ENCODE peak calls at places on chromosomes 3 and 15, in four cellular contexts. One of them, this sample, is unnamed. For H3K4me1 and H3K9me3, the result is how much of the 10 kb centered on the place peaks cover.

GRCh38 chr3:71130516-71131384 is 452.8 kb downstream of the FOXP1 start:
- DNase-seq in DND-41: peak
- DNase-seq in A549: peak
- DNase-seq in left ventricle myocardium inferior: peak
- DNase-seq in this sample: peak

GRCh38 chr15:101206173-101206572 is 45.7 kb downstream of the CHSY1 start:
- DNase-seq in A549: no peak
- DNase-seq in left ventricle myocardium inferior: no peak
- DNase-seq in DND-41: peak
- DNase-seq in this sample: peak

GRCh38 chr3:14328422-14328821 is 74.0 kb upstream of the SLC6A6 start:
- DNase-seq in left ventricle myocardium inferior: no peak
- DNase-seq in DND-41: no peak
- DNase-seq in A549: no peak
- DNase-seq in this sample: no peak

GRCh38 chr15:65695073-65695472 is 73.3 kb downstream of the SLC24A1 start:
- DNase-seq in DND-41: no peak
- DNase-seq in A549: no peak
- DNase-seq in left ventricle myocardium inferior: no peak
- DNase-seq in this sample: no peak

GRCh38 chr3:69865920-69866679 is 126.8 kb downstream of the MITF start:
- DNase-seq in A549: peak
- DNase-seq in DND-41: no peak
- DNase-seq in left ventricle myocardium inferior: peak
- DNase-seq in this sample: no peak

GRCh38 chr3:116444819-116445290 is 432 bp downstream of the LSAMP start:
- DNase-seq in left ventricle myocardium inferior: no peak
- DNase-seq in A549: no peak
- DNase-seq in DND-41: no peak
- DNase-seq in this sample: no peak

GRCh38 chr15:60673918-60674558 is 195.1 kb upstream of the ICE2 start:
- DNase-seq in A549: peak
- DNase-seq in left ventricle myocardium inferior: no peak
- DNase-seq in DND-41: no peak
- DNase-seq in this sample: no peak

GRCh38 chr3:45940004-45940780 is 3.1 kb upstream of the CXCR6 start:
- DNase-seq in A549: no peak
- DNase-seq in DND-41: no peak
- DNase-seq in left ventricle myocardium inferior: no peak
- DNase-seq in this sample: no peak

GRCh38 chr3:118675305-118675704 is 359.3 kb downstream of the IGSF11 start:
- DNase-seq in left ventricle myocardium inferior: no peak
- DNase-seq in A549: no peak
- DNase-seq in DND-41: no peak
- DNase-seq in this sample: no peak

GRCh38 chr15:71780349-71780976 is 29.9 kb upstream of the NR2E3 start:
- DNase-seq in left ventricle myocardium inferior: no peak
- DNase-seq in A549: peak
- DNase-seq in DND-41: peak
- DNase-seq in this sample: peak

GRCh38 chr15:31267161-31268107 is 59.2 kb upstream of the KLF13 start:
- DNase-seq in A549: no peak
- DNase-seq in DND-41: peak
- DNase-seq in left ventricle myocardium inferior: peak
- DNase-seq in this sample: no peak

GRCh38 chr3:178845446-178846118 is 226.0 kb downstream of the ZMAT3 start:
- DNase-seq in A549: no peak
- DNase-seq in left ventricle myocardium inferior: no peak
- DNase-seq in DND-41: no peak
- DNase-seq in this sample: no peak

GRCh38 chr15:92979011-92979701 is 79.0 kb downstream of the CHD2 start:
- DNase-seq in A549: no peak
- DNase-seq in DND-41: no peak
- DNase-seq in left ventricle myocardium inferior: no peak
- DNase-seq in this sample: no peak

GRCh38 chr3:158105710-158106438 is at the start of gene SHOX2:
- DNase-seq in DND-41: no peak
- DNase-seq in A549: peak
- DNase-seq in left ventricle myocardium inferior: no peak
- DNase-seq in this sample: no peak

GRCh38 chr3:190737451-190737850 is 125.0 kb downstream of the GMNC start:
- DNase-seq in left ventricle myocardium inferior: no peak
- DNase-seq in A549: no peak
- DNase-seq in DND-41: no peak
- DNase-seq in this sample: no peak

GRCh38 chr3:178551916-178552321 is 15.7 kb downstream of the KCNMB2 start:
- DNase-seq in A549: no peak
- DNase-seq in left ventricle myocardium inferior: no peak
- DNase-seq in DND-41: no peak
- DNase-seq in this sample: no peak

GRCh38 chr3:111069974-111070751 is 1.5 kb upstream of the NECTIN3 start:
- DNase-seq in DND-41: no peak
- DNase-seq in left ventricle myocardium inferior: no peak
- DNase-seq in A549: no peak
- DNase-seq in this sample: no peak

GRCh38 chr15:66477011-66477410 is 20.6 kb downstream of the SNAPC5 start:
- DNase-seq in left ventricle myocardium inferior: no peak
- DNase-seq in A549: no peak
- DNase-seq in DND-41: no peak
- DNase-seq in this sample: no peak

GRCh38 chr3:127710473-127710941 is 37.8 kb downstream of the ABTB1 start:
- DNase-seq in left ventricle myocardium inferior: no peak
- DNase-seq in A549: peak
- DNase-seq in DND-41: no peak
- DNase-seq in this sample: no peak

GRCh38 chr3:98613616-98614015 is 20.2 kb upstream of the CPOX start:
- DNase-seq in left ventricle myocardium inferior: no peak
- DNase-seq in DND-41: no peak
- DNase-seq in A549: no peak
- DNase-seq in this sample: no peak

GRCh38 chr3:44913868-44914468 is 39.6 kb downstream of the TGM4 start:
- DNase-seq in DND-41: peak
- DNase-seq in left ventricle myocardium inferior: peak
- DNase-seq in A549: peak
- DNase-seq in this sample: peak

GRCh38 chr3:99929409-99930139 is 111.9 kb downstream of the CMSS1 start:
- DNase-seq in DND-41: no peak
- DNase-seq in A549: no peak
- DNase-seq in left ventricle myocardium inferior: peak
- DNase-seq in this sample: no peak

GRCh38 chr3:170436697-170437096 is 18.0 kb downstream of the CLDN11 start:
- DNase-seq in DND-41: no peak
- DNase-seq in left ventricle myocardium inferior: no peak
- DNase-seq in A549: no peak
- DNase-seq in this sample: no peak

GRCh38 chr15:64521726-64522164 is 61.4 kb downstream of the ZNF609 start:
- DNase-seq in A549: peak
- DNase-seq in left ventricle myocardium inferior: peak
- DNase-seq in DND-41: no peak
- DNase-seq in this sample: no peak

GRCh38 chr15:67101981-67102929 is 36.9 kb downstream of the SMAD3 start:
- DNase-seq in DND-41: no peak
- DNase-seq in A549: no peak
- DNase-seq in left ventricle myocardium inferior: no peak
- DNase-seq in this sample: peak

GRCh38 chr3:170815340-170815739 is 54.7 kb downstream of the RPL22L1 start:
- DNase-seq in A549: no peak
- DNase-seq in DND-41: no peak
- DNase-seq in left ventricle myocardium inferior: no peak
- DNase-seq in this sample: no peak

GRCh38 chr15:35764661-35765519 is 218.9 kb upstream of the DPH6 start:
- DNase-seq in A549: no peak
- DNase-seq in DND-41: no peak
- DNase-seq in left ventricle myocardium inferior: no peak
- DNase-seq in this sample: no peak

GRCh38 chr3:126569390-126569975 is 10.8 kb upstream of the C3orf22 start:
- DNase-seq in A549: no peak
- DNase-seq in left ventricle myocardium inferior: no peak
- DNase-seq in DND-41: no peak
- DNase-seq in this sample: no peak

GRCh38 chr3:4972652-4973643 is 6.3 kb upstream of the BHLHE40 start:
- DNase-seq in A549: no peak
- DNase-seq in DND-41: no peak
- DNase-seq in left ventricle myocardium inferior: no peak
- DNase-seq in this sample: no peak

GRCh38 chr3:59503441-59503840 is 453.6 kb upstream of the CFAP20DC start:
- DNase-seq in DND-41: no peak
- DNase-seq in left ventricle myocardium inferior: no peak
- DNase-seq in A549: no peak
- DNase-seq in this sample: no peak
- H3K4me1 ChIP-seq in DND-41: under half
- H3K4me1 ChIP-seq in left ventricle myocardium inferior: under half
- H3K4me1 ChIP-seq in A549: under half
- H3K4me1 ChIP-seq in this sample: under half

GRCh38 chr15:25176991-25177954 is 222.5 kb downstream of the SNRPN start:
- DNase-seq in left ventricle myocardium inferior: peak
- DNase-seq in DND-41: no peak
- DNase-seq in A549: no peak
- DNase-seq in this sample: no peak
- H3K9me3 ChIP-seq in left ventricle myocardium inferior: half or more
- H3K9me3 ChIP-seq in DND-41: half or more
- H3K9me3 ChIP-seq in A549: under half
- H3K9me3 ChIP-seq in this sample: under half

GRCh38 chr15:89809093-89809786 is 5.4 kb downstream of the ANPEP start:
- DNase-seq in left ventricle myocardium inferior: no peak
- DNase-seq in A549: no peak
- DNase-seq in DND-41: no peak
- DNase-seq in this sample: no peak
- H3K4me1 ChIP-seq in left ventricle myocardium inferior: under half
- H3K4me1 ChIP-seq in A549: under half
- H3K4me1 ChIP-seq in DND-41: under half
- H3K4me1 ChIP-seq in this sample: under half

GRCh38 chr15:28116521-28117488 is 17.7 kb upstream of the OCA2 start:
- DNase-seq in A549: no peak
- DNase-seq in DND-41: no peak
- DNase-seq in left ventricle myocardium inferior: no peak
- DNase-seq in this sample: no peak
- H3K9me3 ChIP-seq in A549: under half
- H3K9me3 ChIP-seq in DND-41: under half
- H3K9me3 ChIP-seq in left ventricle myocardium inferior: under half
- H3K9me3 ChIP-seq in this sample: under half

GRCh38 chr15:63054281-63054683 is 11.7 kb downstream of the TPM1 start:
- DNase-seq in DND-41: no peak
- DNase-seq in left ventricle myocardium inferior: no peak
- DNase-seq in A549: peak
- DNase-seq in this sample: no peak
- H3K4me1 ChIP-seq in DND-41: under half
- H3K4me1 ChIP-seq in left ventricle myocardium inferior: half or more
- H3K4me1 ChIP-seq in A549: half or more
- H3K4me1 ChIP-seq in this sample: under half

DNA sequence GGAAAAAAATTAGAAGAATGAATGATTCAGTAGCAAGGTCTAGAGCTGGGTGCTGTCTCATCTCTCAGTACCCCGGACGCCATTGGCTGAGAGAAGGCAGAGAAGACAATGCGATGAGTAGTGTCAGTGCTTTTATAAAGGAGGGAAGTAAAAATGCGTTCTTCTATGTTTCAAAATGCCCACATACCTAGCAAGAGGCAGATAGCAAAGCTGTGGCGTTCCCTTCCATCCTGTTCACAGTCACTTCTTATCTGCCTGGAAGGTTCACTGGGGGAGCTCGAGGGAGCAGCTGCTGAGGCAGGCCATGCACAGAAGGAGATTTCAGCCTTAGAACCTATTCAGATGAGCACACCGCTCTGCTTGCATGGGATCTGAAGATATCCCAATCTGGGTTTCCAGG is 234.0 kb downstream of the RPLP1 start:
- DNase-seq in A549: no peak
- DNase-seq in left ventricle myocardium inferior: no peak
- DNase-seq in DND-41: no peak
- DNase-seq in this sample: no peak
- H3K9me3 ChIP-seq in A549: half or more
- H3K9me3 ChIP-seq in left ventricle myocardium inferior: half or more
- H3K9me3 ChIP-seq in DND-41: under half
- H3K9me3 ChIP-seq in this sample: under half

GRCh38 chr15:25185156-25185710 is 230.4 kb downstream of the SNRPN start:
- DNase-seq in left ventricle myocardium inferior: peak
- DNase-seq in DND-41: no peak
- DNase-seq in A549: no peak
- DNase-seq in this sample: no peak

GRCh38 chr15:25182736-25183445 is 228.1 kb downstream of the SNRPN start:
- DNase-seq in DND-41: no peak
- DNase-seq in left ventricle myocardium inferior: peak
- DNase-seq in A549: no peak
- DNase-seq in this sample: no peak

GRCh38 chr15:25184356-25185155 is 229.8 kb downstream of the SNRPN start:
- DNase-seq in left ventricle myocardium inferior: peak
- DNase-seq in A549: no peak
- DNase-seq in DND-41: no peak
- DNase-seq in this sample: no peak

GRCh38 chr15:25182098-25182478 is 227.3 kb downstream of the SNRPN start:
- DNase-seq in DND-41: no peak
- DNase-seq in A549: no peak
- DNase-seq in left ventricle myocardium inferior: peak
- DNase-seq in this sample: peak

DNA sequence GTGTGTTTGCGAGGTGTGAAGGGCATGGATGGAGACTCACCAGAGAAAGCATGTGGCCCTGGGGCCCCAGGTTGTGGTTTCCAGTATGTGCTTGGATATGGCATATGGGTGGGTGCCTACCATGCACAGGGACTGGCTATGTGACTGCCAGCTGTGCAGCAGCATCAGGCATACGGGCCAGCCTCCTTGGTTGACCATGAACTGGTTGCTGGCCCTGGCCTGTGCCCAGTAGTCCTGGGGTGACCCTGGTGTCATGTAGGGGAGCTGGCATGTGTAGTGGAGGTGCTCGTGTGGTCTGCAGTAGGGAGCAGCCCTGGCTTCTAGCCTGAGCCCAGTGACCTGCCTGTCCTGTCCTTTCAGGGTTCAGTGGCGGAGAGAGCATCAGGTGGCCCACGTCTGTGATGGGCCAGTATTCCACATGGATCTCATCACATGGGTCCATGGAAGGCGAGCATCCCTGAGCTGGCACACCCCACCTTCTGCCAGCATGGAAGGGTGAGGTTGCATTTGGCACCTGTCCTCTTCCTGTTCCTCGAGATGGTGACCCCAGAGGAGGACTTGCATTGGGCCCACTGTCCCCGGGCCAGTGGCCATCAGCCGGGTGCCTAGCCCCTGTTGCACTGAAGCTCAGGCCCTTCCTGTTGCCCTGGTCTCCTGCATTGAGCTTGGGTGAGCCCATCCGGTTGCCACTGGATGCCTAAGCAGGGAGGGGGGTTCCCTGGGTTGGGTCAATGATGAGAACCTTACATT is 229.0 kb downstream of the SNRPN start:
- DNase-seq in A549: no peak
- DNase-seq in left ventricle myocardium inferior: peak
- DNase-seq in DND-41: no peak
- DNase-seq in this sample: no peak
- H3K4me1 ChIP-seq in A549: under half
- H3K4me1 ChIP-seq in left ventricle myocardium inferior: under half
- H3K4me1 ChIP-seq in DND-41: under half
- H3K4me1 ChIP-seq in this sample: under half

GRCh38 chr15:22224241-22224671 is 143.9 kb downstream of the OR4M2 start:
- DNase-seq in DND-41: no peak
- DNase-seq in A549: peak
- DNase-seq in left ventricle myocardium inferior: no peak
- DNase-seq in this sample: no peak
- H3K9me3 ChIP-seq in DND-41: under half
- H3K9me3 ChIP-seq in A549: under half
- H3K9me3 ChIP-seq in left ventricle myocardium inferior: under half
- H3K9me3 ChIP-seq in this sample: under half